ENCODE peak calls at places on chromosome 15, in six cellular contexts. L is IMR-90, T is astrocyte, P is K562, C is PC-3, Y is fibroblast of lung. A is an unnamed sample.

GRCh38 chr15:70605606-70606410 is 157.6 kb downstream of the UACA start:
- DNase-seq in L (peak; percentile 84), T (peak; percentile 85), P (no peak), C (peak; percentile 32), Y (peak; percentile 90), A (no peak)

GRCh38 chr15:60528530-60528929 is 49.6 kb upstream of the ICE2 start:
- DNase-seq in L (peak; percentile 61), T (peak; percentile 11), P (no peak), C (peak; percentile 27), Y (peak; percentile 16), A (no peak)

GRCh38 chr15:101368868-101369642 is 74.0 kb upstream of the SNRPA1 start:
- DNase-seq in L (no peak), T (no peak), P (no peak), C (no peak), Y (no peak), A (no peak)

GRCh38 chr15:29449136-29449535 is 179.5 kb upstream of the NSMCE3 start:
- DNase-seq in L (no peak), T (no peak), P (no peak), C (peak; percentile 23), Y (no peak), A (no peak)

GRCh38 chr15:62503451-62503850 is 338.4 kb upstream of the C2CD4B start:
- DNase-seq in L (no peak), T (no peak), P (no peak), C (no peak), Y (peak; percentile 35), A (no peak)

GRCh38 chr15:87817553-87817952 is 439.0 kb downstream of the NTRK3 start:
- DNase-seq in L (peak; percentile 65), T (no peak), P (no peak), C (no peak), Y (peak; percentile 19), A (no peak)

GRCh38 chr15:58227706-58228543 is 89.7 kb downstream of the AQP9 start:
- DNase-seq in L (peak; percentile 84), T (peak; percentile 44), P (peak; percentile 75), C (peak; percentile 83), Y (peak; percentile 68), A (peak; percentile 69)

GRCh38 chr15:43893956-43894355 is 67.2 kb downstream of the WDR76 start:
- DNase-seq in L (no peak), T (no peak), P (no peak), C (no peak), Y (no peak), A (no peak)

GRCh38 chr15:93088200-93088980 is 621 bp downstream of the RGMA start:
- DNase-seq in L (no peak), T (peak; percentile 6), P (no peak), C (no peak), Y (peak; percentile 18), A (no peak)

GRCh38 chr15:65818927-65819562 is 27.0 kb upstream of the DENND4A start:
- DNase-seq in L (peak; percentile 25), T (no peak), P (peak; percentile 44), C (no peak), Y (no peak), A (no peak)

GRCh38 chr15:85543741-85544155 is 163.3 kb downstream of the AKAP13 start:
- DNase-seq in L (no peak), T (no peak), P (no peak), C (no peak), Y (no peak), A (no peak)

GRCh38 chr15:25862469-25863066 is 559 bp downstream of the ATP10A start:
- DNase-seq in L (no peak), T (no peak), P (no peak), C (peak; percentile 44), Y (peak; percentile 34), A (no peak)

GRCh38 chr15:42273900-42274692 is 863 bp upstream of the TMEM87A start:
- DNase-seq in L (peak; percentile 67), T (peak; percentile 76), P (peak; percentile 45), C (peak; percentile 51), Y (peak; percentile 78), A (peak; percentile 63)
- TF ChIP-seq CTCF in L (no peak), T (no peak), P (no peak), C (no peak), Y (no peak), A (no peak)

GRCh38 chr15:98666841-98667240 is 18.5 kb downstream of the IGF1R start:
- DNase-seq in L (no peak), T (no peak), P (no peak), C (no peak), Y (no peak), A (no peak)

GRCh38 chr15:98667521-98668179 is 19.3 kb downstream of the IGF1R start:
- DNase-seq in L (no peak), T (no peak), P (no peak), C (no peak), Y (no peak), A (no peak)

GRCh38 chr15:98669638-98670037 is 21.3 kb downstream of the IGF1R start:
- DNase-seq in L (no peak), T (no peak), P (no peak), C (no peak), Y (no peak), A (no peak)

GRCh38 chr15:98666441-98666840 is 18.1 kb downstream of the IGF1R start:
- DNase-seq in L (no peak), T (no peak), P (no peak), C (no peak), Y (no peak), A (no peak)

DNA sequence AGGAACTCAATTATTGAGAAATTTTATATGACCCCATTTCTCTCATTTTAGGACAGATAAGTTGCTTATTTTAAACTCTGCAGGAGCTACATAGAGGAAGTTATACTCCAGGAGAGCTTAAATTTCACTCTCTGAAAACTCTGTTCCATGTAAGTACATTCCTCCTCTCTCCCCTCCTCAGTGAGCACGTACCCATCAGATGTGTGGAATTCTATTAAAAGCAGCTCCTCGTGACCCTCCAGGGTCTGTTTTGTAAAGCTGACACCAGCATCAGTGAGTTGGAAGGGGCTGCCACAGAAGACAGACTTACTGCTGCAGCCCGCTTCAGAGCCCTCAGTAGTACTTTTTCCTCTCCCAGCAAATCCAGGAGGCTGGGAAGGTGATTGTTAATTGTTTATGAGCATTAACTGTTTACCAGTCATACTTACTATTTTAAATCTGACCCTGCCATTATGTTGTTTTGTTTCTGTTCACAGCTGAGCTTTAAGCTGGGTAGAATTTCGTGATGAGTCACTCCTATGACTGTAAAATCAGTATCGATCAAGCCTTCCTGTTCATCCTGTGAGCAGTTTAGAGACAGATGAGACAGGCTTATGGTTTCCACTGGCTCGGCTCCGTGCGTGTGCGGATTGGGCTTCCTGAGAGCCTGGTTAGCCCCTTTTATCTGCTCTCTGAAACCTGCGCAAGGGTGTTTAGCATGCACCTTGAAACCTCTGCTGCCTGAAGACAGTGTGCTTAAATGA is 20.4 kb downstream of the IGF1R start:
- DNase-seq in L (peak; percentile 80), T (peak; percentile 75), P (no peak), C (peak; percentile 48), Y (peak; percentile 78), A (peak; percentile 89)
- H4K20me1 ChIP-seq in L (peaks cover 91% of the 10 kb centered on the region), T (peaks cover 90% of the 10 kb centered on the region), P (peaks cover 27% of the 10 kb centered on the region), C (no peaks in the 10 kb centered on the region), Y (no peaks in the 10 kb centered on the region), A (no peaks in the 10 kb centered on the region)

DNA sequence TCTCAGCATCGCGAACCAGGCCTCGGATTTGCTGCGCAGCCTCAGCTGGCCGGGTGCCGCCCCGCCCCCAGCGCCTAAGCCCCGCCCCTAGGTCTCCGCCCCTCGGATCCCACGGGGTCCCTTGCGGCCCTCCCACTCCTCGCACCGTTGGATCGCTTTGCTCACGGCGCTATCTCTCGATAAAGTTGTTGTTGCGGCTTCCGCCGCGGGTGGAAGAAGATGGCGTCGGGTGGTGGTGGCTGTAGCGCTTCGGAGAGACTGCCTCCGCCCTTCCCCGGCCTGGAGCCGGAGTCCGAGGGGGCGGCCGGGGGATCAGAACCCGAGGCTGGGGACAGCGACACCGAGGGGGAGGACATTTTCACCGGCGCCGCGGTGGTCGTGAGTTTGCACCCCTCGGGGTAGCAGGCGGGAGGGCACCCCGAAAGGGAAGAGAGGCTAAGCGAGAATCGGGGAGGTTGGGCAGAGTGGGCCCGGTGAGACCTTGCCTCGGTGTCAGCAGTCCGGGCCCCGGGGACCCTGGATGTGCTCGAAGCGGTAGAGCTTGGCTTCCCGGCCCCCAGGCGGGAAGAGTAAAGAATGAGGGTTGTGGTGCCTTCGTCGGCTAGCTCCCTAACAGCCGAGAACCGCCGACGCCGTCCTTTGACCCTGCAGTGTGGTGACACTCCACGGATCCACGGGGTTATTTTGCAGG is at the start of gene SNX1:
- DNase-seq in L (peak; percentile 94), T (peak; percentile 85), P (peak; percentile 94), C (peak; percentile 89), Y (peak; percentile 93), A (peak; percentile 91)
- TF ChIP-seq CTCF in L (no peak), T (no peak), P (no peak), C (no peak), Y (no peak), A (no peak)

GRCh38 chr15:72591361-72591760 is 63.1 kb upstream of the GOLGA6B start:
- DNase-seq in L (peak; percentile 81), T (peak; percentile 77), P (no peak), C (no peak), Y (peak; percentile 81), A (no peak)
- H4K20me1 ChIP-seq in L (peaks cover 3% of the 10 kb centered on the region), T (peaks cover 7% of the 10 kb centered on the region), P (no peaks in the 10 kb centered on the region), C (no peaks in the 10 kb centered on the region), Y (no peaks in the 10 kb centered on the region), A (no peaks in the 10 kb centered on the region)

GRCh38 chr15:80835338-80835737 is 56.2 kb downstream of the CEMIP start:
- DNase-seq in L (no peak), T (no peak), P (no peak), C (no peak), Y (no peak), A (no peak)
- TF ChIP-seq CTCF in L (peak; percentile 18), T (no peak), P (no peak), C (peak; percentile 42), Y (peak; percentile 10), A (peak; percentile 44)

GRCh38 chr15:81391657-81392056 is 17.6 kb upstream of the TMC3 start:
- DNase-seq in L (no peak), T (no peak), P (no peak), C (no peak), Y (no peak), A (no peak)
- H4K20me1 ChIP-seq in L (no peaks in the 10 kb centered on the region), T (no peaks in the 10 kb centered on the region), P (no peaks in the 10 kb centered on the region), C (no peaks in the 10 kb centered on the region), Y (no peaks in the 10 kb centered on the region), A (no peaks in the 10 kb centered on the region)

DNA sequence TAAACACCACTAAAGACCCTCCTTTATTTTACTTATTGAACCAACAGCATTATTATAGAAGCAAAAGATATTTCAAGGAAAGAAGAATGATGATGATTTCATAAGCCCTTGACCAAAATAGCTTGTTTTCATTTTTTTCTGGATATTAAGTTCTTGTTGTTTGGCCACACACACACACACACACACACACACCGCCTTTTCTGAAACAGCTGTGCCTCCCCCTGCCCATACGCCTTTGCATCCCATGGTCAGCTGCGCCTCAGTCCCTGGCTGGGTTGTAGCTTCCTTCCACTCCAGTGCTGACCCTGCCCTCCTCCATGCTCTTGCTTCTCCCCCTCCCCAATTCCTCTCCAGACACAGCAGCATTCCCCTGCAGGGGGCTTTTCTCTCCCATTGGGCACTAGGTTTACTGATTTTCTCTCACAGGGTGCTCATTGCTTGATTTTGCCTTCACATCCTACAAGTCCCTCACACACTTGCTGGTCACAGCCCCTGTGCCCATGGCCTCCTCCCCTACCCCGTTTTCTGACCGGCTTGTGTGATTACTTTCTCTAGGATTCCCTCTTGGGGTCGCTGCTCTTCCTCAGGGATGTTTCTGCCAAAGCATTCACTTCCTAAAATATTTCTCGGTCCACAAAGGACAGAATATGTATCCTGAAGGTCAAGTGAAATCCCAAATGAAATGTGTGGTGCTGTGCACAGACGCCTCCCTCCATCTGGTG is 18.4 kb downstream of the MESP1 start:
- DNase-seq in L (no peak), T (no peak), P (no peak), C (no peak), Y (no peak), A (no peak)
- TF ChIP-seq CTCF in L (no peak), T (no peak), P (no peak), C (no peak), Y (no peak), A (no peak)